ENCODE peak calls at places on chromosome 12, in six cellular contexts. One of them, this sample, is unnamed.
A peak's percentile ranks its signal among the peaks of the same experiment; 100 is the strongest.

GRCh38 chr12:94644141-94644575 is 6.2 kb downstream of the TMCC3 start:
- DNase-seq in neuronal stem cell: no peak
- DNase-seq in mucosa of descending colon: no peak
- DNase-seq in NCI-H2171: no peak
- DNase-seq in iris pigment epithelial cell: peak; percentile 87
- DNase-seq in endothelial cell: no peak
- DNase-seq in this sample: no peak

GRCh38 chr12:117119592-117120198 is 20.5 kb upstream of the TESC start:
- DNase-seq in iris pigment epithelial cell: no peak
- DNase-seq in NCI-H2171: peak; percentile 29
- DNase-seq in endothelial cell: peak; percentile 47
- DNase-seq in neuronal stem cell: peak; percentile 51
- DNase-seq in mucosa of descending colon: no peak
- DNase-seq in this sample: no peak

GRCh38 chr12:19200261-19200660 is 70.7 kb downstream of the PLEKHA5 start:
- DNase-seq in NCI-H2171: no peak
- DNase-seq in endothelial cell: no peak
- DNase-seq in iris pigment epithelial cell: peak; percentile 32
- DNase-seq in mucosa of descending colon: no peak
- DNase-seq in neuronal stem cell: no peak
- DNase-seq in this sample: no peak

GRCh38 chr12:109582636-109583035 is 9.0 kb downstream of the MVK start:
- DNase-seq in mucosa of descending colon: no peak
- DNase-seq in endothelial cell: no peak
- DNase-seq in iris pigment epithelial cell: no peak
- DNase-seq in NCI-H2171: no peak
- DNase-seq in neuronal stem cell: no peak
- DNase-seq in this sample: no peak

GRCh38 chr12:48054955-48055821 is 50.7 kb downstream of the SENP1 start:
- DNase-seq in NCI-H2171: no peak
- DNase-seq in neuronal stem cell: no peak
- DNase-seq in iris pigment epithelial cell: no peak
- DNase-seq in endothelial cell: no peak
- DNase-seq in mucosa of descending colon: no peak
- DNase-seq in this sample: no peak

GRCh38 chr12:106753526-106753925 is 21.0 kb upstream of the RIC8B start:
- DNase-seq in iris pigment epithelial cell: no peak
- DNase-seq in mucosa of descending colon: no peak
- DNase-seq in neuronal stem cell: no peak
- DNase-seq in NCI-H2171: no peak
- DNase-seq in endothelial cell: no peak
- DNase-seq in this sample: no peak

GRCh38 chr12:75959060-75959459 is 72.5 kb downstream of the PHLDA1 start:
- DNase-seq in endothelial cell: no peak
- DNase-seq in iris pigment epithelial cell: no peak
- DNase-seq in NCI-H2171: no peak
- DNase-seq in mucosa of descending colon: no peak
- DNase-seq in neuronal stem cell: no peak
- DNase-seq in this sample: no peak

GRCh38 chr12:6996040-6996441 is 22.2 kb downstream of the LPCAT3 start:
- DNase-seq in mucosa of descending colon: no peak
- DNase-seq in neuronal stem cell: no peak
- DNase-seq in iris pigment epithelial cell: peak; percentile 71
- DNase-seq in endothelial cell: no peak
- DNase-seq in NCI-H2171: no peak
- DNase-seq in this sample: no peak

GRCh38 chr12:43113616-43114015 is 438.4 kb downstream of the ADAMTS20 start:
- DNase-seq in mucosa of descending colon: no peak
- DNase-seq in endothelial cell: no peak
- DNase-seq in NCI-H2171: no peak
- DNase-seq in iris pigment epithelial cell: no peak
- DNase-seq in neuronal stem cell: no peak
- DNase-seq in this sample: no peak

This sample was measured in RWPE2.